ENCODE peak calls at places on chromosome 1, in four cellular contexts. N, V, Z and U are unnamed samples.

GRCh38 chr1:147627435-147628110 is 42.8 kb downstream of the ACP6 start:
- DNase-seq in N (peak; percentile 0), V (peak; percentile 17), Z (peak; percentile 18), U (no peak)

GRCh38 chr1:167763525-167764220 is 41.9 kb downstream of the MPZL1 start:
- DNase-seq in N (no peak), V (no peak), Z (no peak), U (no peak)

GRCh38 chr1:240314845-240315746 is 223.4 kb downstream of the FMN2 start:
- DNase-seq in Z (no peak), V (no peak), N (peak; percentile 16), U (no peak)

GRCh38 chr1:24913274-24913604 is 16.8 kb downstream of the RUNX3 start:
- DNase-seq in Z (no peak), V (no peak), N (no peak), U (no peak)

GRCh38 chr1:67227196-67227595 is 60.9 kb downstream of the IL23R start:
- DNase-seq in N (no peak), Z (no peak), V (no peak), U (no peak)

GRCh38 chr1:39328722-39329121 is 124.2 kb downstream of the MACF1 start:
- DNase-seq in V (no peak), N (no peak), Z (no peak), U (no peak)

GRCh38 chr1:113676524-113676923 is 82.8 kb downstream of the PHTF1 start:
- DNase-seq in V (no peak), Z (no peak), N (no peak), U (no peak)

GRCh38 chr1:69263982-69264381 is 303.7 kb upstream of the LRRC7 start:
- DNase-seq in Z (no peak), V (no peak), N (no peak), U (no peak)

GRCh38 chr1:156898151-156898550 is 4.6 kb downstream of the PEAR1 start:
- DNase-seq in V (no peak), Z (no peak), N (no peak), U (no peak)